ENCODE peak calls at places on chromosomes 12 and 14, in nine cellular contexts. O is NCI-H345; Q is tibial artery; V is activated CD4-positive, alpha-beta T cell treated with anti-CD3 and anti-CD28 coated beads for 24 hours; U is LNCaP clone FGC; S is ovary; I is glomerular endothelial cell; A is brain microvascular endothelial cell; Y is left ventricle myocardium inferior. Z is an unnamed sample.

GRCh38 chr14:95070748-95071435 is 86.4 kb downstream of the DICER1 start:
- DNase-seq in S (no peak), Y (no peak), A (no peak), Q (no peak), U (no peak), I (no peak), V (no peak), O (no peak), Z (no peak)

GRCh38 chr12:131948166-131948712 is 1.5 kb upstream of the EP400 start:
- DNase-seq in Q (no peak), V (no peak), S (peak), Y (no peak), I (no peak), O (no peak), A (no peak), U (no peak), Z (no peak)

GRCh38 chr12:6280053-6280469 is 30.4 kb upstream of the PLEKHG6 start:
- DNase-seq in Y (no peak), U (peak), O (no peak), I (no peak), A (peak), S (peak), Q (peak), V (no peak), Z (no peak)

GRCh38 chr12:7190268-7191055 is 976 bp downstream of the PEX5 start:
- DNase-seq in S (peak), V (no peak), Y (peak), Q (peak), I (no peak), A (no peak), O (peak), U (no peak), Z (peak)

GRCh38 chr12:45409966-45410365 is 194.1 kb downstream of the ANO6 start:
- DNase-seq in U (no peak), V (no peak), A (no peak), O (no peak), S (no peak), I (no peak), Q (peak), Y (no peak), Z (no peak)

GRCh38 chr12:78087363-78087675 is 256.6 kb downstream of the NAV3 start:
- DNase-seq in I (no peak), Y (no peak), V (no peak), S (no peak), A (no peak), Q (no peak), O (no peak), U (no peak), Z (no peak)

GRCh38 chr12:120470150-120470817 is 736 bp upstream of the SRSF9 start:
- DNase-seq in V (no peak), Y (no peak), U (no peak), S (no peak), O (peak), Q (no peak), A (no peak), I (no peak), Z (peak)

GRCh38 chr14:68544150-68544892 is 248.5 kb downstream of the ZFP36L1 start:
- DNase-seq in S (peak), U (no peak), O (no peak), Q (peak), A (peak), I (no peak), V (no peak), Y (peak), Z (peak)

GRCh38 chr12:54680374-54680773 is 32.2 kb upstream of the DCD start:
- DNase-seq in Q (no peak), Y (no peak), A (peak), I (no peak), V (peak), S (no peak), U (no peak), O (no peak), Z (no peak)

GRCh38 chr12:40054554-40055226 is 51.2 kb downstream of the SLC2A13 start:
- DNase-seq in Q (peak), S (peak), I (no peak), Y (peak), V (no peak), A (peak), O (no peak), U (no peak), Z (no peak)

GRCh38 chr12:110750784-110751461 is 8.2 kb upstream of the PPP1CC start:
- DNase-seq in U (no peak), A (no peak), I (no peak), S (no peak), V (no peak), Q (peak), Y (no peak), O (no peak), Z (no peak)

GRCh38 chr14:92962831-92963095 is 39.8 kb downstream of the CHGA start:
- DNase-seq in U (no peak), Y (peak), Q (no peak), A (no peak), I (no peak), S (no peak), O (no peak), V (no peak), Z (no peak)

GRCh38 chr14:104656014-104656714 is 33.3 kb upstream of the INF2 start:
- DNase-seq in A (no peak), V (no peak), Y (no peak), I (no peak), Q (no peak), S (no peak), O (no peak), U (no peak), Z (no peak)

GRCh38 chr12:5272061-5272820 is 159.7 kb upstream of the NTF3 start:
- DNase-seq in S (no peak), Q (no peak), A (no peak), Y (no peak), I (no peak), O (no peak), U (no peak), V (no peak), Z (no peak)

GRCh38 chr14:71959055-71959454 is 26.8 kb downstream of the RGS6 start:
- DNase-seq in U (peak), V (no peak), O (no peak), S (no peak), I (no peak), Q (no peak), A (no peak), Y (no peak), Z (no peak)

GRCh38 chr12:131466932-131467331 is 244.0 kb upstream of the SFSWAP start:
- DNase-seq in U (no peak), I (no peak), Q (no peak), V (no peak), A (no peak), Y (no peak), S (no peak), O (no peak), Z (no peak)

GRCh38 chr14:23469906-23470403 is 452 bp downstream of the NGDN start:
- DNase-seq in O (no peak), A (no peak), V (no peak), S (no peak), Y (no peak), Q (no peak), U (no peak), I (no peak), Z (no peak)

GRCh38 chr12:124629799-124630198 is 62.4 kb upstream of the NCOR2 start:
- DNase-seq in Y (no peak), V (no peak), Q (no peak), I (no peak), A (no peak), O (no peak), U (no peak), S (no peak), Z (no peak)

GRCh38 chr12:2294651-2295475 is 242.1 kb downstream of the CACNA1C start:
- DNase-seq in I (no peak), U (no peak), A (no peak), O (no peak), S (no peak), Y (no peak), Q (peak), V (no peak), Z (no peak)

GRCh38 chr12:70891059-70891632 is 29.4 kb downstream of the PTPRR start:
- DNase-seq in V (no peak), I (no peak), Y (no peak), A (no peak), O (no peak), S (no peak), Q (no peak), U (no peak), Z (no peak)

GRCh38 chr14:24072436-24072835 is 1.1 kb downstream of the CPNE6 start:
- DNase-seq in S (no peak), Y (no peak), A (no peak), O (no peak), U (no peak), Q (no peak), I (no peak), V (no peak), Z (no peak)

GRCh38 chr12:115871714-115872113 is 405.8 kb downstream of the MED13L start:
- DNase-seq in A (peak), O (peak), Y (no peak), Q (no peak), S (no peak), V (no peak), I (no peak), U (peak), Z (peak)

Z was measured in NCI-H1105 treated with DMSO at 0.1 percent for 48 hours.